ENCODE peak calls at places on chromosomes 13 and 19, in six cellular contexts. T is neural progenitor cell, K is Calu3, Z is mesothelial cell of epicardium, R is stomach, H is brain microvascular endothelial cell. S is an unnamed sample.

GRCh38 chr13:26299168-26299788 is 45.3 kb downstream of the CDK8 start:
- DNase-seq in Z (no peak), K (no peak), T (no peak), R (no peak), H (peak), S (no peak)

GRCh38 chr19:41000310-41000737 is 9.2 kb downstream of the CYP2B6 start:
- DNase-seq in Z (no peak), H (no peak), K (peak), R (peak), T (no peak), S (no peak)

GRCh38 chr19:1980068-1980467 is 35.4 kb downstream of the BTBD2 start:
- DNase-seq in R (no peak), K (no peak), T (no peak), H (no peak), Z (no peak), S (no peak)

GRCh38 chr19:3977242-3978143 is 6.6 kb upstream of the DAPK3 start:
- DNase-seq in H (no peak), K (no peak), R (no peak), T (no peak), Z (no peak), S (no peak)

GRCh38 chr19:12922959-12923358 is 3.9 kb upstream of the SYCE2 start:
- DNase-seq in T (no peak), K (no peak), R (no peak), H (no peak), Z (no peak), S (no peak)

GRCh38 chr13:45381196-45381595 is 37.0 kb downstream of the SLC25A30 start:
- DNase-seq in Z (no peak), H (no peak), T (no peak), R (no peak), K (no peak), S (no peak)

GRCh38 chr13:113573065-113573464 is 11.5 kb upstream of the TFDP1 start:
- DNase-seq in H (no peak), K (no peak), R (no peak), T (no peak), Z (no peak), S (no peak)

GRCh38 chr19:31174948-31175347 is 174.3 kb downstream of the TSHZ3 start:
- DNase-seq in T (peak), H (no peak), K (no peak), Z (no peak), R (no peak), S (no peak)

GRCh38 chr19:14409157-14410053 is 9.7 kb downstream of the DDX39A start:
- DNase-seq in H (no peak), T (no peak), R (no peak), K (no peak), Z (no peak), S (no peak)

GRCh38 chr19:41927810-41928192 is 448 bp downstream of the ERFL start:
- DNase-seq in T (peak), H (no peak), R (no peak), K (no peak), Z (no peak), S (no peak)

GRCh38 chr13:110405597-110406450 is 98.7 kb downstream of the COL4A2 start:
- DNase-seq in H (no peak), K (no peak), R (no peak), T (no peak), Z (no peak), S (no peak)

GRCh38 chr13:30398601-30399072 is 23.7 kb upstream of the UBE2L5 start:
- DNase-seq in T (no peak), R (no peak), H (no peak), K (no peak), Z (no peak), S (no peak)

DNA sequence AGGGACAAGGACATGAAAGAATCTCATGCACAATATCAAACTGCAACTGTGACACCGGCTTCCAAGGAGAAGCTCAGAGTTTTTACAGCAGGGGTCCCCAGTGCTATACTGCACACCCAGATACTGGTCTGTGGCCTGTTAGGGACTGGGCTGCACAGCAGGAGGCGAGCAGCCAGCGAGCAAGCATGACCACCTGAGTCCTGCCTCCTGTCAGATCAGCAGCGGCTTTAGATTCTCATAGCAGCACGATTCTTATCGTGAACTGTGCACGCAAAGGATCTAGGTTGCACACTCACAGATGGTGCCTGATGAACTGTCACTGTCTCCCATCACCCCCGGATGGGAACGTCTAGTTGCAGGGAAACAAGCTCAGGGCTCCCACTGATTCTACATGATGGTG is 13.1 kb upstream of the CD22 start:
- DNase-seq in R (no peak), H (no peak), T (no peak), K (no peak), Z (no peak), S (no peak)
- TF ChIP-seq CTCF in R (no peak), H (no peak), T (no peak), K (no peak), Z (no peak), S (no peak)

GRCh38 chr13:40126301-40127085 is 471.0 kb downstream of the COG6 start:
- DNase-seq in R (no peak), K (no peak), T (no peak), Z (no peak), H (no peak), S (no peak)

GRCh38 chr13:40125336-40125735 is 469.9 kb downstream of the COG6 start:
- DNase-seq in Z (no peak), K (no peak), H (no peak), T (no peak), R (no peak), S (no peak)

GRCh38 chr13:40129467-40129866 is 474.0 kb downstream of the COG6 start:
- DNase-seq in T (no peak), H (no peak), K (no peak), Z (no peak), R (no peak), S (no peak)

GRCh38 chr13:40127476-40127875 is 472.0 kb downstream of the COG6 start:
- DNase-seq in H (no peak), R (no peak), K (no peak), Z (no peak), T (no peak), S (no peak)

DNA sequence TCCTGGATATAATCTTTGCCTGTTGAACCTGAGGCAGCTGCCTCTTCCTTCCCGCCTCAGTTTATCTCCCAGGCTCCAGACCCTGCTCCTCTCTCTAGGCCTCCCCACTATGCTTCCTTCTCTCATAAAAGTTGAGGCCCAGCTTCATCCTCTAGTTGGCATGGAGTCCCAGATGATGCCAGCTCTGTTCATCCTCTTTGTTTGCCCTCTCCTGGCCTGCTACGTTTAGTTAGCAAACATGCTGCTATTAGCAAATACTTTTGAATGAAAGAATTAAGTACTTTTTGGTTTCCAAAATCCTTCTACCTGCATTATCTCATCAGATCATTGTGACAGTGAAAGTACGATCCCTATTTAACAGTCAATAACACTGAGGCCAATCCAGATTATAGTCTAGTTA is 472.5 kb downstream of the COG6 start:
- DNase-seq in H (no peak), T (no peak), Z (no peak), R (no peak), K (no peak), S (no peak)
- TF ChIP-seq CTCF in H (no peak), T (no peak), Z (no peak), R (no peak), K (no peak), S (no peak)

GRCh38 chr13:59837101-59837500 is 326.6 kb downstream of the DIAPH3 start:
- DNase-seq in R (no peak), H (no peak), Z (no peak), K (no peak), T (no peak), S (no peak)
- TF ChIP-seq CTCF in R (no peak), H (no peak), Z (no peak), K (no peak), T (no peak), S (no peak)

GRCh38 chr19:47839411-47839810 is 17.7 kb downstream of the CRX start:
- DNase-seq in Z (no peak), H (no peak), T (peak), R (no peak), K (no peak), S (no peak)
- TF ChIP-seq CTCF in Z (no peak), H (no peak), T (no peak), R (no peak), K (no peak), S (no peak)